ENCODE peak calls at places on chromosomes 13 and 19, in eight cellular contexts. T is stimulated activated CD8-positive, alpha-beta memory T cell treated with anti-CD3 and anti-CD28 coated beads, Interleukin-15, amount 100 ng/mL, for 1 hour; B is amniotic stem cell; M is RWPE2; Z is NCI-H1092 treated with DMSO at 0.1 percent for 48 hours; C is WERI-Rb-1; S is amygdala; D is IMR-90. Y is an unnamed sample.

GRCh38 chr19:50877338-50877737 is 4.1 kb downstream of the KLK2 start:
- DNase-seq in T (no peak), B (no peak), M (no peak), Z (no peak), C (no peak), S (no peak), D (no peak), Y (no peak)

GRCh38 chr13:74243637-74244526 is 109.7 kb upstream of the KLF12 start:
- DNase-seq in T (no peak), B (no peak), M (no peak), Z (no peak), C (no peak), S (no peak), D (peak; percentile 76), Y (no peak)

GRCh38 chr13:73767191-73767741 is 366.9 kb downstream of the KLF12 start:
- DNase-seq in T (no peak), B (no peak), M (no peak), Z (peak; percentile 70), C (no peak), S (no peak), D (peak; percentile 70), Y (no peak)

GRCh38 chr13:28185256-28185655 is 46.9 kb downstream of the PAN3 start:
- DNase-seq in T (no peak), B (no peak), M (no peak), Z (no peak), C (no peak), S (no peak), D (no peak), Y (no peak)

GRCh38 chr13:27482996-27483395 is 32.6 kb upstream of the MTIF3 start:
- DNase-seq in T (no peak), B (no peak), M (no peak), Z (no peak), C (peak; percentile 35), S (no peak), D (no peak), Y (no peak)

GRCh38 chr19:6464070-6464873 is at the start of gene CRB3:
- DNase-seq in T (peak; percentile 29), B (no peak), M (peak; percentile 85), Z (no peak), C (no peak), S (no peak), D (no peak), Y (no peak)

GRCh38 chr19:39416626-39417120 is 4.2 kb downstream of the PLEKHG2 start:
- DNase-seq in T (no peak), B (no peak), M (no peak), Z (no peak), C (peak; percentile 77), S (no peak), D (no peak), Y (no peak)

GRCh38 chr19:17555929-17556813 is 722 bp downstream of the COLGALT1 start:
- DNase-seq in T (peak; percentile 6), B (no peak), M (no peak), Z (peak; percentile 26), C (peak; percentile 81), S (peak; percentile 57), D (peak; percentile 44), Y (no peak)

GRCh38 chr13:27909378-27909777 is 10.4 kb upstream of the PDX1 start:
- DNase-seq in T (no peak), B (no peak), M (no peak), Z (no peak), C (no peak), S (no peak), D (no peak), Y (no peak)

GRCh38 chr13:109381546-109382180 is 404.7 kb downstream of the IRS2 start:
- DNase-seq in T (no peak), B (no peak), M (no peak), Z (no peak), C (no peak), S (no peak), D (peak; percentile 71), Y (no peak)

GRCh38 chr13:20487927-20488326 is 37.7 kb downstream of the CRYL1 start:
- DNase-seq in T (no peak), B (no peak), M (no peak), Z (no peak), C (no peak), S (no peak), D (no peak), Y (no peak)

GRCh38 chr19:14434543-14435319 is 1.6 kb downstream of the PKN1 start:
- DNase-seq in T (no peak), B (peak; percentile 26), M (no peak), Z (no peak), C (no peak), S (no peak), D (peak; percentile 72), Y (no peak)

GRCh38 chr19:51179297-51179696 is 37.2 kb downstream of the SIGLEC7 start:
- DNase-seq in T (no peak), B (no peak), M (no peak), Z (no peak), C (no peak), S (no peak), D (no peak), Y (no peak)

GRCh38 chr13:74104661-74105275 is 29.4 kb downstream of the KLF12 start:
- DNase-seq in T (no peak), B (no peak), M (no peak), Z (no peak), C (no peak), S (no peak), D (no peak), Y (no peak)

GRCh38 chr19:39297931-39298634 is 1.9 kb downstream of the IFNL1 start:
- DNase-seq in T (peak; percentile 38), B (no peak), M (no peak), Z (no peak), C (no peak), S (no peak), D (no peak), Y (no peak)

Y was measured in NCI-H748 treated with DMSO at 0.1 percent for 48 hours.